ENCODE peak calls at places on chromosome 19, in four cellular contexts. One of them, this sample, is unnamed.

GRCh38 chr19:29967623-29968022 is 25.6 kb downstream of the URI1 start:
- DNase-seq in tibial artery: no peak
- DNase-seq in naive thymus-derived CD4-positive, alpha-beta T cell: no peak
- DNase-seq in pancreas: no peak
- DNase-seq in this sample: no peak

GRCh38 chr19:7729211-7729610 is 2.7 kb downstream of the CLEC4G start:
- DNase-seq in tibial artery: no peak
- DNase-seq in naive thymus-derived CD4-positive, alpha-beta T cell: no peak
- DNase-seq in pancreas: no peak
- DNase-seq in this sample: no peak

GRCh38 chr19:22515435-22515834 is 93.3 kb upstream of the ZNF98 start:
- DNase-seq in tibial artery: no peak
- DNase-seq in naive thymus-derived CD4-positive, alpha-beta T cell: no peak
- DNase-seq in pancreas: no peak
- DNase-seq in this sample: no peak

GRCh38 chr19:47445937-47446402 is 25.7 kb downstream of the SLC8A2 start:
- DNase-seq in tibial artery: no peak
- DNase-seq in naive thymus-derived CD4-positive, alpha-beta T cell: peak
- DNase-seq in pancreas: peak
- DNase-seq in this sample: no peak

GRCh38 chr19:41324921-41325639 is 15.1 kb downstream of the CCDC97 start:
- DNase-seq in tibial artery: peak
- DNase-seq in naive thymus-derived CD4-positive, alpha-beta T cell: no peak
- DNase-seq in pancreas: peak
- DNase-seq in this sample: no peak

GRCh38 chr19:15199652-15200574 is 882 bp downstream of the NOTCH3 start:
- DNase-seq in tibial artery: peak
- DNase-seq in naive thymus-derived CD4-positive, alpha-beta T cell: no peak
- DNase-seq in pancreas: peak
- DNase-seq in this sample: no peak

GRCh38 chr19:5042556-5042955 is 73.6 kb downstream of the KDM4B start:
- DNase-seq in tibial artery: no peak
- DNase-seq in naive thymus-derived CD4-positive, alpha-beta T cell: no peak
- DNase-seq in pancreas: no peak
- DNase-seq in this sample: no peak

GRCh38 chr19:30467239-30467638 is 95.1 kb downstream of the ZNF536 start:
- DNase-seq in tibial artery: no peak
- DNase-seq in naive thymus-derived CD4-positive, alpha-beta T cell: no peak
- DNase-seq in pancreas: no peak
- DNase-seq in this sample: no peak

GRCh38 chr19:40928859-40929258 is 46.8 kb upstream of the CYP2A7 start:
- DNase-seq in tibial artery: no peak
- DNase-seq in naive thymus-derived CD4-positive, alpha-beta T cell: no peak
- DNase-seq in pancreas: no peak
- DNase-seq in this sample: no peak

GRCh38 chr19:45097776-45098520 is 5.0 kb downstream of the PPP1R37 start:
- DNase-seq in tibial artery: no peak
- DNase-seq in naive thymus-derived CD4-positive, alpha-beta T cell: no peak
- DNase-seq in pancreas: no peak
- DNase-seq in this sample: peak

GRCh38 chr19:2166741-2167738 is 3.3 kb downstream of the DOT1L start:
- DNase-seq in tibial artery: peak
- DNase-seq in naive thymus-derived CD4-positive, alpha-beta T cell: no peak
- DNase-seq in pancreas: peak
- DNase-seq in this sample: peak

GRCh38 chr19:2645816-2646215 is 56.7 kb downstream of the GNG7 start:
- DNase-seq in tibial artery: no peak
- DNase-seq in naive thymus-derived CD4-positive, alpha-beta T cell: no peak
- DNase-seq in pancreas: no peak
- DNase-seq in this sample: no peak

GRCh38 chr19:45497791-45498190 is 452 bp upstream of the PPM1N start:
- DNase-seq in tibial artery: no peak
- DNase-seq in naive thymus-derived CD4-positive, alpha-beta T cell: no peak
- DNase-seq in pancreas: no peak
- DNase-seq in this sample: no peak

GRCh38 chr19:46926201-46927071 is 65.6 kb downstream of the ARHGAP35 start:
- DNase-seq in tibial artery: no peak
- DNase-seq in naive thymus-derived CD4-positive, alpha-beta T cell: no peak
- DNase-seq in pancreas: no peak
- DNase-seq in this sample: peak

GRCh38 chr19:19746286-19747213 is 13.6 kb upstream of the ZNF14 start:
- DNase-seq in tibial artery: no peak
- DNase-seq in naive thymus-derived CD4-positive, alpha-beta T cell: no peak
- DNase-seq in pancreas: no peak
- DNase-seq in this sample: no peak

GRCh38 chr19:42022616-42023015 is 28.6 kb upstream of the ATP1A3 start:
- DNase-seq in tibial artery: no peak
- DNase-seq in naive thymus-derived CD4-positive, alpha-beta T cell: no peak
- DNase-seq in pancreas: no peak
- DNase-seq in this sample: no peak

GRCh38 chr19:16441661-16442071 is 30.1 kb downstream of the EPS15L1 start:
- DNase-seq in tibial artery: no peak
- DNase-seq in naive thymus-derived CD4-positive, alpha-beta T cell: no peak
- DNase-seq in pancreas: no peak
- DNase-seq in this sample: no peak

GRCh38 chr19:35754365-35755139 is 2.3 kb downstream of the HSPB6 start:
- DNase-seq in tibial artery: no peak
- DNase-seq in naive thymus-derived CD4-positive, alpha-beta T cell: no peak
- DNase-seq in pancreas: no peak
- DNase-seq in this sample: no peak

GRCh38 chr19:35753634-35754364 is 3.0 kb downstream of the HSPB6 start:
- DNase-seq in tibial artery: no peak
- DNase-seq in naive thymus-derived CD4-positive, alpha-beta T cell: no peak
- DNase-seq in pancreas: no peak
- DNase-seq in this sample: no peak

GRCh38 chr19:35756373-35757230 is at the start of gene HSPB6:
- DNase-seq in tibial artery: peak
- DNase-seq in naive thymus-derived CD4-positive, alpha-beta T cell: no peak
- DNase-seq in pancreas: no peak
- DNase-seq in this sample: no peak

GRCh38 chr19:35755550-35756371 is 1.1 kb downstream of the HSPB6 start:
- DNase-seq in tibial artery: peak
- DNase-seq in naive thymus-derived CD4-positive, alpha-beta T cell: peak
- DNase-seq in pancreas: no peak
- DNase-seq in this sample: no peak

DNA sequence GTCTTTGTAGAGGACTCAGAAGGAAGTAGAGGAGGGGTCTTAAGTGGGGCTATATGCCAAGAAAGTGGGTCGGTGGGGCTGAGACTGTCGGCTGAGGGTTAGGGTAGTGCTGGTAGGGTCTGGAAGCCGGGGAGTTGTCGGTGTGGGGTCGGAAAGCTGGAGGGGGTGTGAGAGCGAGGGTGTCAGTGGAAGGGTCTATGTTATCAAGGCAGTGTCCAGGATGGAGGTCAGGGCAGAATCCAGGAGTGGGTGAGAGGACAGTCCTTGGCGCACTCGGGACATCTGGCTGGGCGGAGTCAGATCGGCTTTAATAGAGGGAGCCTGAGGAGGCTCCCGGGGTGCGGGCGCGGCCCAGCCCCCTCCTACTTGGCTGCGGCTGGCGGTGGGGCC is 1.7 kb downstream of the HSPB6 start:
- DNase-seq in tibial artery: no peak
- DNase-seq in naive thymus-derived CD4-positive, alpha-beta T cell: no peak
- DNase-seq in pancreas: no peak
- DNase-seq in this sample: no peak
- H3K27ac ChIP-seq in tibial artery: peak
- H3K27ac ChIP-seq in naive thymus-derived CD4-positive, alpha-beta T cell: no peak
- H3K27ac ChIP-seq in pancreas: no peak
- H3K27ac ChIP-seq in this sample: no peak

GRCh38 chr19:54465367-54466109 is 2.0 kb upstream of the LENG9 start:
- DNase-seq in tibial artery: peak
- DNase-seq in naive thymus-derived CD4-positive, alpha-beta T cell: no peak
- DNase-seq in pancreas: no peak
- DNase-seq in this sample: no peak

GRCh38 chr19:54470276-54470887 is 2.7 kb downstream of the CDC42EP5 start:
- DNase-seq in tibial artery: no peak
- DNase-seq in naive thymus-derived CD4-positive, alpha-beta T cell: no peak
- DNase-seq in pancreas: no peak
- DNase-seq in this sample: no peak

GRCh38 chr19:54470991-54471782 is 1.9 kb downstream of the CDC42EP5 start:
- DNase-seq in tibial artery: peak
- DNase-seq in naive thymus-derived CD4-positive, alpha-beta T cell: no peak
- DNase-seq in pancreas: peak
- DNase-seq in this sample: peak

GRCh38 chr19:54473071-54473941 is at the start of gene CDC42EP5:
- DNase-seq in tibial artery: peak
- DNase-seq in naive thymus-derived CD4-positive, alpha-beta T cell: no peak
- DNase-seq in pancreas: peak
- DNase-seq in this sample: no peak

GRCh38 chr19:54469496-54469934 is 3.6 kb downstream of the CDC42EP5 start:
- DNase-seq in tibial artery: no peak
- DNase-seq in naive thymus-derived CD4-positive, alpha-beta T cell: no peak
- DNase-seq in pancreas: peak
- DNase-seq in this sample: no peak
- H3K27ac ChIP-seq in tibial artery: no peak
- H3K27ac ChIP-seq in naive thymus-derived CD4-positive, alpha-beta T cell: no peak
- H3K27ac ChIP-seq in pancreas: no peak
- H3K27ac ChIP-seq in this sample: no peak

DNA sequence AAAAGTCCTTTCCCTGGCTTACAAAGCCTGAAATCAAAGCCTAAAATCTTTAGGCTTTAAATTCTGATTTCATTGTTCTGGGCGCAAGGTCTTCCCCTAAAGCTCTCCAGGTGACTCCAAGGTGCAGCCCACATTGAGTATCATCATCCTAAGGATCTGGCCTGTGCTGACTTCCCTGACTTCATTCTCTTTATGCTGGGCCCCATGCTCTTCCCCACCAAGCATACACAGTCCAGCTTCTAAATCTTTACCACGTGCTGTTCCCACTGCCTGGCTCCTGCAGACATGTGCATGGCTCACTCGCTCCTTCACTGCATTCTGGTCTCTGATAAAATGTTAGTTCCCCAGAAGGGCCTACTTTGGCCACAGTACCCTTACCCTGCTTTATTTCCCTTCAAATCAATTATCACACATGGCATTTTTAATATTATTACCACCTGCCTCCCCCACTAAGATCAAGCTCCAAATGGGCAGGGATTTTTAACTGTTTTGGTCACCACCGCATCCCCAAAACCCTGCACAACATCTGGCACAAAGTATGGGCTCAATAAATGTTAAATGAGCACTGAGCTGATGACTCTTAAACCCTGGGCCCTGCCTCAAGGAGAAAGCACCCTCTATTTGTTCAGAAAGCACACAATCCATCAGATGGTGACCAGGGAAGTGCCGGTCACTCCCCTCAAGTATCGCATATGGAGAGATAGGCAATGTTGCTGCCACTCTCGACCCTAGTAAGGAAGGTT is 3.3 kb downstream of the FBL start:
- DNase-seq in tibial artery: no peak
- DNase-seq in naive thymus-derived CD4-positive, alpha-beta T cell: no peak
- DNase-seq in pancreas: no peak
- DNase-seq in this sample: no peak
- H3K27ac ChIP-seq in tibial artery: peak
- H3K27ac ChIP-seq in naive thymus-derived CD4-positive, alpha-beta T cell: no peak
- H3K27ac ChIP-seq in pancreas: no peak
- H3K27ac ChIP-seq in this sample: no peak

GRCh38 chr19:17747205-17748098 is 3.8 kb upstream of the FCHO1 start:
- DNase-seq in tibial artery: peak
- DNase-seq in naive thymus-derived CD4-positive, alpha-beta T cell: peak
- DNase-seq in pancreas: peak
- DNase-seq in this sample: peak

GRCh38 chr19:17751912-17752273 is 616 bp downstream of the FCHO1 start:
- DNase-seq in tibial artery: no peak
- DNase-seq in naive thymus-derived CD4-positive, alpha-beta T cell: no peak
- DNase-seq in pancreas: no peak
- DNase-seq in this sample: no peak

GRCh38 chr19:17751103-17751911 is at the start of gene FCHO1:
- DNase-seq in tibial artery: peak
- DNase-seq in naive thymus-derived CD4-positive, alpha-beta T cell: peak
- DNase-seq in pancreas: no peak
- DNase-seq in this sample: no peak

GRCh38 chr19:17748884-17749638 is 2.2 kb upstream of the FCHO1 start:
- DNase-seq in tibial artery: no peak
- DNase-seq in naive thymus-derived CD4-positive, alpha-beta T cell: no peak
- DNase-seq in pancreas: no peak
- DNase-seq in this sample: no peak

GRCh38 chr19:17749912-17750317 is 1.4 kb upstream of the FCHO1 start:
- DNase-seq in tibial artery: no peak
- DNase-seq in naive thymus-derived CD4-positive, alpha-beta T cell: no peak
- DNase-seq in pancreas: no peak
- DNase-seq in this sample: no peak
- H3K27ac ChIP-seq in tibial artery: no peak
- H3K27ac ChIP-seq in naive thymus-derived CD4-positive, alpha-beta T cell: peak
- H3K27ac ChIP-seq in pancreas: no peak
- H3K27ac ChIP-seq in this sample: peak

GRCh38 chr19:33388817-33389573 is 15.5 kb downstream of the CEBPG start:
- DNase-seq in tibial artery: peak
- DNase-seq in naive thymus-derived CD4-positive, alpha-beta T cell: no peak
- DNase-seq in pancreas: no peak
- DNase-seq in this sample: no peak
- H3K27ac ChIP-seq in tibial artery: peak
- H3K27ac ChIP-seq in naive thymus-derived CD4-positive, alpha-beta T cell: no peak
- H3K27ac ChIP-seq in pancreas: no peak
- H3K27ac ChIP-seq in this sample: peak

GRCh38 chr19:28137772-28138171 is 1075.2 kb downstream of the UQCRFS1 start:
- DNase-seq in tibial artery: no peak
- DNase-seq in naive thymus-derived CD4-positive, alpha-beta T cell: no peak
- DNase-seq in pancreas: no peak
- DNase-seq in this sample: no peak

GRCh38 chr19:28140201-28140600 is 1072.8 kb downstream of the UQCRFS1 start:
- DNase-seq in tibial artery: no peak
- DNase-seq in naive thymus-derived CD4-positive, alpha-beta T cell: no peak
- DNase-seq in pancreas: no peak
- DNase-seq in this sample: no peak

GRCh38 chr19:28136796-28137195 is 1076.2 kb downstream of the UQCRFS1 start:
- DNase-seq in tibial artery: no peak
- DNase-seq in naive thymus-derived CD4-positive, alpha-beta T cell: no peak
- DNase-seq in pancreas: no peak
- DNase-seq in this sample: no peak

DNA sequence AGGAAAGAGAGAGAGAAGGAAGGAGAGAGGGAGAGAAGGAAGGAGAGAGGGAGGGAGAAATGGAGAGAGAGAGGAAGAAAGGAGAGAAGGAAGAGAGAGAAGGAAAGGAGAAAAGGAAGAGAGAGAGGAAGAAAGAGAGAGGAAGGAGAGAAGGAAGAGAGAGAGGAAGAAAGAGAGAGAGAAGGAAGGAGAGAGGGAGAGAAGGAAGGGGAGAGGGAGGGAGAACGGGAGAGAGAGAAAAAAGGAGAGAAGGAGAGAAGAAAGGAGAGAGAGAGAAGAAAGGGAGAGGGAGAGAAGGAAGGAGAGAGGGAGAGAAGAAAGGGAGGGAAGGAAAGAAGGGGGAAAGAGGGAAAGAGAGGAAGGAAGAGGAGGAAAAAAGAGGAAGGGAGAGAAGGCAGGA is 1070.7 kb downstream of the UQCRFS1 start:
- DNase-seq in tibial artery: no peak
- DNase-seq in naive thymus-derived CD4-positive, alpha-beta T cell: no peak
- DNase-seq in pancreas: no peak
- DNase-seq in this sample: no peak
- H3K27ac ChIP-seq in tibial artery: no peak
- H3K27ac ChIP-seq in naive thymus-derived CD4-positive, alpha-beta T cell: no peak
- H3K27ac ChIP-seq in pancreas: no peak
- H3K27ac ChIP-seq in this sample: no peak

This sample was measured in substantia nigra.